ENCODE peak calls at places on chromosomes 12 and 14, in nine cellular contexts. S is HTR-8/SVneo; W is MCF 10A; V is NCI-H1417; K is GM04504; I is Peyer's patch; U is DMS53; M is smooth muscle cell of the brain vasculature; Q is activated CD4-positive, alpha-beta T cell treated with anti-CD3 and anti-CD28 coated beads, Interleukin-2, amount 10 ng/mL, durations not matched to agents 7 days and 5 days. P is an unnamed sample.

GRCh38 chr12:15320881-15321280 is 1.4 kb upstream of the PTPRO start:
- DNase-seq in S (no peak), W (no peak), V (peak), K (no peak), I (no peak), U (peak), M (no peak), Q (no peak), P (peak)

GRCh38 chr14:20332386-20332945 is 613 bp downstream of the CCNB1IP1 start:
- DNase-seq in S (no peak), W (no peak), V (no peak), K (no peak), I (no peak), U (peak), M (no peak), Q (no peak), P (peak)

GRCh38 chr12:18690653-18691052 is 47.2 kb downstream of the PLCZ1 start:
- DNase-seq in S (peak), W (peak), V (no peak), K (no peak), I (no peak), U (peak), M (no peak), Q (no peak), P (no peak)

GRCh38 chr12:105064564-105065222 is 19.6 kb downstream of the ALDH1L2 start:
- DNase-seq in S (no peak), W (no peak), V (no peak), K (no peak), I (no peak), U (no peak), M (no peak), Q (no peak), P (peak)

GRCh38 chr12:38152816-38153736 is 163.5 kb upstream of the ALG10B start:
- DNase-seq in S (no peak), W (no peak), V (no peak), K (no peak), I (no peak), U (peak), M (no peak), Q (no peak), P (no peak)

GRCh38 chr12:67925551-67925950 is 63.7 kb upstream of the IFNG-AS1 start:
- DNase-seq in S (no peak), W (no peak), V (no peak), K (no peak), I (no peak), U (no peak), M (no peak), Q (no peak), P (no peak)

GRCh38 chr12:27355979-27356378 is 23.3 kb downstream of the BMAL2 start:
- DNase-seq in S (no peak), W (no peak), V (no peak), K (no peak), I (no peak), U (no peak), M (no peak), Q (no peak), P (no peak)

GRCh38 chr12:89347325-89347829 is 4.9 kb downstream of the DUSP6 start:
- DNase-seq in S (no peak), W (no peak), V (no peak), K (no peak), I (no peak), U (peak), M (no peak), Q (no peak), P (no peak)

GRCh38 chr14:25607095-25607657 is 557.2 kb upstream of the STXBP6 start:
- DNase-seq in S (no peak), W (no peak), V (peak), K (no peak), I (no peak), U (peak), M (no peak), Q (no peak), P (no peak)

GRCh38 chr12:91606662-91607377 is 424.2 kb upstream of the DCN start:
- DNase-seq in S (no peak), W (no peak), V (no peak), K (no peak), I (no peak), U (no peak), M (no peak), Q (no peak), P (no peak)

GRCh38 chr14:99554184-99554583 is 49.8 kb downstream of the CCDC85C start:
- DNase-seq in S (no peak), W (no peak), V (peak), K (no peak), I (no peak), U (peak), M (no peak), Q (no peak), P (peak)

GRCh38 chr12:128783129-128783574 is 40.6 kb downstream of the SLC15A4 start:
- DNase-seq in S (no peak), W (peak), V (no peak), K (no peak), I (no peak), U (peak), M (no peak), Q (peak), P (no peak)

GRCh38 chr12:114918535-114919233 is 234.7 kb upstream of the TBX3 start:
- DNase-seq in S (peak), W (peak), V (no peak), K (peak), I (peak), U (no peak), M (no peak), Q (no peak), P (no peak)

GRCh38 chr12:6338955-6339761 is 2.7 kb downstream of the TNFRSF1A start:
- DNase-seq in S (no peak), W (no peak), V (no peak), K (no peak), I (no peak), U (peak), M (no peak), Q (no peak), P (no peak)

GRCh38 chr12:119796292-119796691 is 80.8 kb downstream of the CIT start:
- DNase-seq in S (no peak), W (no peak), V (no peak), K (no peak), I (no peak), U (no peak), M (no peak), Q (no peak), P (no peak)

GRCh38 chr12:66653801-66654200 is 25.1 kb downstream of the GRIP1 start:
- DNase-seq in S (no peak), W (no peak), V (no peak), K (no peak), I (no peak), U (no peak), M (no peak), Q (no peak), P (no peak)

GRCh38 chr12:67391034-67391433 is 121.9 kb downstream of the CAND1 start:
- DNase-seq in S (no peak), W (no peak), V (no peak), K (no peak), I (no peak), U (peak), M (no peak), Q (no peak), P (peak)

GRCh38 chr12:64085154-64085553 is 136.9 kb downstream of the KICS2 start:
- DNase-seq in S (no peak), W (no peak), V (no peak), K (no peak), I (no peak), U (no peak), M (no peak), Q (no peak), P (no peak)

GRCh38 chr14:21109377-21110260 is 8.8 kb downstream of the TMEM253 start:
- DNase-seq in S (no peak), W (peak), V (no peak), K (no peak), I (no peak), U (no peak), M (no peak), Q (no peak), P (peak)

GRCh38 chr14:77151245-77151644 is 9.7 kb upstream of the ZDHHC22 start:
- DNase-seq in S (peak), W (peak), V (peak), K (no peak), I (peak), U (peak), M (no peak), Q (no peak), P (peak)

GRCh38 chr12:39499296-39499695 is 56.4 kb upstream of the KIF21A start:
- DNase-seq in S (no peak), W (peak), V (no peak), K (no peak), I (no peak), U (no peak), M (no peak), Q (no peak), P (no peak)

GRCh38 chr14:92677087-92677668 is 71.2 kb downstream of the LGMN start:
- DNase-seq in S (no peak), W (no peak), V (no peak), K (no peak), I (peak), U (no peak), M (no peak), Q (no peak), P (no peak)

GRCh38 chr12:122961551-122962329 is 4.5 kb downstream of the ABCB9 start:
- DNase-seq in S (no peak), W (peak), V (peak), K (no peak), I (peak), U (no peak), M (no peak), Q (no peak), P (peak)

GRCh38 chr12:97487470-97487869 is 24.9 kb downstream of the RMST start:
- DNase-seq in S (no peak), W (no peak), V (no peak), K (no peak), I (no peak), U (no peak), M (no peak), Q (no peak), P (no peak)

GRCh38 chr12:50924439-50925341 is 27.7 kb upstream of the HIGD1C start:
- DNase-seq in S (peak), W (peak), V (peak), K (peak), I (peak), U (peak), M (peak), Q (peak), P (peak)

GRCh38 chr12:94615284-94616216 is 34.8 kb downstream of the TMCC3 start:
- DNase-seq in S (peak), W (peak), V (peak), K (no peak), I (peak), U (no peak), M (no peak), Q (no peak), P (peak)

GRCh38 chr12:96501908-96502307 is 12.5 kb downstream of the CFAP54 start:
- DNase-seq in S (no peak), W (no peak), V (no peak), K (no peak), I (no peak), U (peak), M (no peak), Q (no peak), P (no peak)

GRCh38 chr14:54708982-54709381 is 142.1 kb downstream of the SAMD4A start:
- DNase-seq in S (no peak), W (no peak), V (no peak), K (no peak), I (no peak), U (no peak), M (no peak), Q (no peak), P (no peak)

GRCh38 chr14:21894003-21894897 is 220.6 kb upstream of the OR4E1 start:
- DNase-seq in S (no peak), W (peak), V (no peak), K (no peak), I (peak), U (peak), M (no peak), Q (peak), P (peak)

GRCh38 chr12:62793256-62794217 is 141.4 kb downstream of the PPM1H start:
- DNase-seq in S (peak), W (peak), V (peak), K (peak), I (peak), U (peak), M (peak), Q (peak), P (peak)